ENCODE peak calls at places on chromosomes 13 and 19, in ten cellular contexts. C is uterus, Y is Peyer's patch, P is tibial nerve, T is IMR-90, N is A549, Q is K562, W is esophagus squamous epithelium, M is HCT116, V is right lobe of liver. R is an unnamed sample. For H3K4me1, the result is how much of the 10 kb centered on the place peaks cover.

GRCh38 chr13:46126552-46127171 is 21.8 kb upstream of the CPB2 start:
- DNase-seq in C (peak), Y (peak), P (peak), T (peak), N (peak), Q (peak), W (no peak), M (peak), V (peak), R (no peak)

GRCh38 chr13:43132228-43132627 is 108.8 kb downstream of the DNAJC15 start:
- DNase-seq in C (no peak), Y (no peak), P (no peak), T (peak), N (peak), Q (peak), W (no peak), M (peak), V (no peak), R (no peak)

GRCh38 chr19:492091-492531 is 4.2 kb upstream of the MADCAM1 start:
- DNase-seq in C (no peak), Y (no peak), P (no peak), T (no peak), N (no peak), Q (peak), W (no peak), M (no peak), V (no peak), R (no peak)

GRCh38 chr13:52405767-52406494 is at the start of gene THSD1:
- DNase-seq in C (peak), Y (peak), P (peak), T (peak), N (peak), Q (no peak), W (no peak), M (no peak), V (peak), R (peak)

GRCh38 chr19:10006335-10006708 is 4.0 kb downstream of the COL5A3 start:
- DNase-seq in C (peak), Y (no peak), P (peak), T (peak), N (no peak), Q (no peak), W (no peak), M (no peak), V (no peak), R (peak)

GRCh38 chr13:76692326-76692725 is 193.9 kb downstream of the KCTD12 start:
- DNase-seq in C (no peak), Y (no peak), P (no peak), T (no peak), N (no peak), Q (no peak), W (no peak), M (no peak), V (no peak), R (no peak)

GRCh38 chr19:49746206-49746958 is 16.7 kb downstream of the TSKS start:
- DNase-seq in C (peak), Y (no peak), P (no peak), T (no peak), N (peak), Q (peak), W (no peak), M (peak), V (peak), R (peak)

GRCh38 chr19:19486343-19487076 is 28.8 kb downstream of the TSSK6 start:
- DNase-seq in C (no peak), Y (no peak), P (no peak), T (no peak), N (no peak), Q (no peak), W (no peak), M (no peak), V (no peak), R (no peak)

GRCh38 chr13:62687727-62688126 is 1272.1 kb upstream of the PCDH20 start:
- DNase-seq in C (no peak), Y (no peak), P (no peak), T (no peak), N (no peak), Q (no peak), W (no peak), M (no peak), V (no peak), R (no peak)

GRCh38 chr13:113589961-113590339 is 5.4 kb downstream of the TFDP1 start:
- DNase-seq in C (peak), Y (no peak), P (no peak), T (no peak), N (no peak), Q (no peak), W (no peak), M (no peak), V (peak), R (peak)

GRCh38 chr13:44680746-44681355 is 104.7 kb upstream of the TSC22D1 start:
- DNase-seq in C (no peak), Y (no peak), P (no peak), T (peak), N (no peak), Q (no peak), W (no peak), M (no peak), V (no peak), R (no peak)

GRCh38 chr13:48644951-48645350 is 8.8 kb upstream of the CYSLTR2 start:
- DNase-seq in C (no peak), Y (no peak), P (no peak), T (no peak), N (no peak), Q (no peak), W (no peak), M (no peak), V (no peak), R (no peak)

GRCh38 chr13:29991343-29991742 is 140.9 kb upstream of the UBL3 start:
- DNase-seq in C (no peak), Y (no peak), P (no peak), T (peak), N (no peak), Q (no peak), W (no peak), M (no peak), V (no peak), R (no peak)

GRCh38 chr13:109788372-109789195 is 2.2 kb upstream of the IRS2 start:
- DNase-seq in C (no peak), Y (no peak), P (no peak), T (no peak), N (no peak), Q (no peak), W (no peak), M (no peak), V (no peak), R (no peak)

GRCh38 chr13:27374126-27374613 is 50.2 kb upstream of the GTF3A start:
- DNase-seq in C (no peak), Y (peak), P (no peak), T (no peak), N (no peak), Q (no peak), W (no peak), M (no peak), V (no peak), R (no peak)

GRCh38 chr13:27034678-27035111 is 136.9 kb downstream of the USP12 start:
- DNase-seq in C (no peak), Y (no peak), P (no peak), T (no peak), N (no peak), Q (no peak), W (no peak), M (no peak), V (no peak), R (no peak)

GRCh38 chr19:24073807-24074206 is 13.2 kb upstream of the ZNF254 start:
- DNase-seq in C (no peak), Y (no peak), P (no peak), T (no peak), N (no peak), Q (no peak), W (no peak), M (no peak), V (no peak), R (no peak)

GRCh38 chr19:13011653-13012389 is 16.5 kb downstream of the NFIX start:
- DNase-seq in C (peak), Y (no peak), P (no peak), T (no peak), N (no peak), Q (no peak), W (no peak), M (no peak), V (no peak), R (peak)

GRCh38 chr19:36236304-36236945 is 21.5 kb downstream of the ZNF146 start:
- DNase-seq in C (no peak), Y (no peak), P (no peak), T (no peak), N (peak), Q (no peak), W (no peak), M (no peak), V (no peak), R (no peak)

GRCh38 chr13:48446454-48446853 is 33.5 kb upstream of the LPAR6 start:
- DNase-seq in C (no peak), Y (no peak), P (no peak), T (peak), N (no peak), Q (no peak), W (no peak), M (no peak), V (no peak), R (no peak)

GRCh38 chr13:26253262-26253786 is 605 bp upstream of the CDK8 start:
- DNase-seq in C (no peak), Y (no peak), P (no peak), T (no peak), N (no peak), Q (no peak), W (no peak), M (no peak), V (no peak), R (no peak)

GRCh38 chr13:71912524-71912923 is 45.5 kb upstream of the DACH1 start:
- DNase-seq in C (no peak), Y (no peak), P (no peak), T (peak), N (no peak), Q (no peak), W (no peak), M (no peak), V (no peak), R (no peak)

GRCh38 chr13:113182046-113182445 is 23.6 kb downstream of the PROZ start:
- DNase-seq in C (no peak), Y (no peak), P (no peak), T (no peak), N (no peak), Q (no peak), W (no peak), M (no peak), V (no peak), R (no peak)

GRCh38 chr13:110411316-110412105 is 104.4 kb downstream of the COL4A2 start:
- DNase-seq in C (no peak), Y (no peak), P (no peak), T (no peak), N (no peak), Q (no peak), W (no peak), M (no peak), V (no peak), R (no peak)

GRCh38 chr13:19818223-19818842 is 35.6 kb upstream of the PSPC1 start:
- DNase-seq in C (no peak), Y (peak), P (no peak), T (no peak), N (peak), Q (peak), W (no peak), M (peak), V (peak), R (peak)

GRCh38 chr13:110070511-110071120 is 236.3 kb downstream of the COL4A1 start:
- DNase-seq in C (no peak), Y (no peak), P (no peak), T (peak), N (no peak), Q (no peak), W (no peak), M (no peak), V (no peak), R (no peak)

GRCh38 chr19:8413593-8413923 is 453 bp downstream of the MARCHF2 start:
- DNase-seq in C (no peak), Y (no peak), P (no peak), T (no peak), N (no peak), Q (no peak), W (no peak), M (no peak), V (no peak), R (no peak)

DNA sequence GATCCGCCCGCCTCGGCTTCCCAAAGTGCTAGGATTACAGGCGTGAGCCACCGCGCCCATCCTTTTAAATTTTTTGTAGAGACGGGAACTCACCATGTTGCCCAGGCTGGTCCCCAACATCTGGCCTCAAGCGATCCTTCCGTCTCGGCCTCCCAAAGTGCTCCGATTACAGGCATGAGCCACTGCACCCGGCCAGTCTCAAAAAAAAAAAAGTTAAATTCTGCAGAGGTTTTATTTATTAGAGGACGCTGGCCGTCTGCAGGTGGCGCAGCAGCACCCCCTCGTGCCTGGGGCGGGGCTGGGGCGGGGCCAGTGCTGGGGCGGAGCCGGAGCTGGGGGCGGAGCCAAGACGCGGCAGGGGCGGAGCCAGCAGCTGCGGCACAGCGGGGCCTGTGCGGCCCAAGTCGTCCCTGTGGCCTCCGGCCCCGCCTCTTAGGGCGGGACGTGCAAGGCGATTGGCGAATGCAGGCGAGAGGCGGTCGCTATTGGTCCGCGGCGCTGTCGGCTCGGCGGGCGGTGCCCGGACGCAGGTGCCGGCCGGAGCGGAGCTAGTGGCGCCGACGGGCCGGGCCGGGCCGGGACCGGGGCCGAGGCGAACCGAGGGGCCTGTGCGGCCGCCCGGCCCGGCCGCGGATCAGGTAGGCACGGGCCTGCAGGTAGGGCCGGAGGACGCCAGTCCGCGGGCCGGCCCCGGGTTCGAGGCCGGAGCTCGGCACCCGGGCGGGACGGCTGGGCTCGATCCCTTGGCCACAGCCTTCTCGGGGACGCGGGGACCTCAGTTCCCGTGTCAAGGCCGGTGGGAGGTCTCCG is at the start of gene MARCHF2:
- DNase-seq in C (peak), Y (peak), P (peak), T (peak), N (peak), Q (peak), W (peak), M (peak), V (peak), R (peak)
- TF ChIP-seq POLR2A in C (peak), Y (peak), P (peak), T (no peak), N (peak), Q (no peak), W (peak), M (no peak), V (peak), R (peak)

GRCh38 chr19:2639999-2640398 is 62.5 kb downstream of the GNG7 start:
- DNase-seq in C (no peak), Y (no peak), P (no peak), T (no peak), N (no peak), Q (no peak), W (no peak), M (no peak), V (no peak), R (no peak)
- H3K4me1 ChIP-seq in C (under half), Y (under half), P (under half), T (under half), N (under half), Q (under half), W (under half), M (under half), V (under half), R (under half)

GRCh38 chr19:45406165-45406956 is at the start of gene POLR1G:
- DNase-seq in C (peak), Y (peak), P (peak), T (peak), N (peak), Q (peak), W (no peak), M (peak), V (peak), R (peak)
- TF ChIP-seq POLR2A in C (no peak), Y (no peak), P (no peak), T (peak), N (peak), Q (peak), W (peak), M (peak), V (peak), R (peak)

GRCh38 chr19:39157997-39158389 is 32.4 kb downstream of the PAK4 start:
- DNase-seq in C (no peak), Y (no peak), P (no peak), T (no peak), N (no peak), Q (no peak), W (no peak), M (no peak), V (no peak), R (no peak)
- H3K4me1 ChIP-seq in C (under half), Y (under half), P (under half), T (under half), N (under half), Q (half or more), W (half or more), M (under half), V (under half), R (under half)

GRCh38 chr19:55678121-55678671 is 3.2 kb downstream of the EPN1 start:
- DNase-seq in C (no peak), Y (no peak), P (peak), T (no peak), N (no peak), Q (no peak), W (peak), M (no peak), V (no peak), R (no peak)
- TF ChIP-seq POLR2A in C (no peak), Y (no peak), P (no peak), T (no peak), N (no peak), Q (no peak), W (no peak), M (no peak), V (no peak), R (no peak)

GRCh38 chr19:2482354-2483038 is 6.6 kb downstream of the GADD45B start:
- DNase-seq in C (no peak), Y (no peak), P (no peak), T (no peak), N (no peak), Q (no peak), W (no peak), M (no peak), V (no peak), R (no peak)

GRCh38 chr19:2483084-2483483 is 7.2 kb downstream of the GADD45B start:
- DNase-seq in C (no peak), Y (no peak), P (no peak), T (no peak), N (no peak), Q (no peak), W (no peak), M (no peak), V (no peak), R (no peak)

GRCh38 chr19:2485428-2485827 is 9.5 kb downstream of the GADD45B start:
- DNase-seq in C (no peak), Y (no peak), P (no peak), T (no peak), N (no peak), Q (no peak), W (no peak), M (no peak), V (no peak), R (no peak)

GRCh38 chr19:2483484-2484151 is 7.7 kb downstream of the GADD45B start:
- DNase-seq in C (no peak), Y (no peak), P (no peak), T (no peak), N (no peak), Q (no peak), W (no peak), M (no peak), V (no peak), R (no peak)

GRCh38 chr19:2484178-2484937 is 8.4 kb downstream of the GADD45B start:
- DNase-seq in C (no peak), Y (no peak), P (no peak), T (no peak), N (no peak), Q (no peak), W (no peak), M (no peak), V (peak), R (no peak)
- H3K4me1 ChIP-seq in C (under half), Y (under half), P (under half), T (under half), N (under half), Q (under half), W (under half), M (under half), V (under half), R (under half)

GRCh38 chr19:16659832-16660708 is at the start of gene SMIM7:
- DNase-seq in C (peak), Y (peak), P (peak), T (peak), N (peak), Q (peak), W (peak), M (peak), V (peak), R (peak)
- TF ChIP-seq POLR2A in C (peak), Y (peak), P (peak), T (peak), N (peak), Q (peak), W (peak), M (peak), V (peak), R (peak)

DNA sequence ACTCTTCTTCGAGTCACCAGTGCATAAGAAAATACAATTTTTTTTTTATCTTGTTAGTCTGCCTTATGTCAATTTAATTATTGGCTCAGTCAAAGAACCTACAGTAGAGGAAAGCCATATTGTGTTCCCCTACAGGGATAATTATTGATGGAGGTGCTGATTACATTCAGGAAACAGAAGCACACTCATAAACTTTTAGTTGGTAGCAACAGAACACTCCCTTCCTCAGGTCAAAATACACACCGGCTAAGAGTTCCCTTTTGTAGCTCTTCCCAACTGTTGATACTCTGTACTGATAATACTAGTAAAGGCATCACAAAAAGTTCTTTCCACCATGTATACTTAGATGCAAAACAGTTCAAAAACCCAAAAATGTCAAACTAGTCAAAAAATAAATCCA is 18.4 kb downstream of the FOXO1 start:
- DNase-seq in C (no peak), Y (no peak), P (no peak), T (no peak), N (no peak), Q (no peak), W (no peak), M (no peak), V (no peak), R (no peak)
- H3K4me1 ChIP-seq in C (under half), Y (under half), P (under half), T (under half), N (under half), Q (under half), W (under half), M (under half), V (under half), R (under half)

DNA sequence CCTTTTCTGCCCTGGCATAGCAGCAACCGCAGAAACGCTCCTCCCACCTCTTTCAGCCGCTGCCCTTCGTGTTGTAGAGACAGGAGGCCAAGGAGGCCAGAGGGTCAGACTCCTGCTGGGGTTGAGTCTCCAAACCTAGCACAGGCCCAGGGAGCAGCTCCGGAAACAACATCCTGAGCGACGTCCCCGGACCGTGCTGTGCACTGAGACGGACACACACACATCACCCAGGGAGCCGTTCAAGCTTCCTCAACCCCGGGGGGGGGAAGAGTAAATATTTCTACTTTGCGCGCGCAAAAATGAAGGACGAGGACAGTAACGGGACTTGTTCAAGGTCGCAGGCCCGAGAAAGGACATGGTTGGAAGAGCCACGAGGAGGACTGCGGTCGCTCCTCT is 657 bp downstream of the ZNF550 start:
- DNase-seq in C (no peak), Y (no peak), P (no peak), T (no peak), N (peak), Q (peak), W (no peak), M (no peak), V (no peak), R (no peak)
- TF ChIP-seq POLR2A in C (no peak), Y (no peak), P (no peak), T (no peak), N (no peak), Q (no peak), W (no peak), M (no peak), V (no peak), R (no peak)

GRCh38 chr19:6099633-6100032 is 10.7 kb downstream of the RFX2 start:
- DNase-seq in C (no peak), Y (no peak), P (no peak), T (no peak), N (no peak), Q (no peak), W (no peak), M (no peak), V (no peak), R (no peak)
- H3K4me1 ChIP-seq in C (under half), Y (under half), P (under half), T (under half), N (under half), Q (under half), W (half or more), M (under half), V (under half), R (under half)

R was measured in ovary.